ENCODE peak calls at places on chromosomes 2 and 18, in six cellular contexts. K is GM13977; B is NCI-H1092; U is HEK293T; T is activated naive CD8-positive, alpha-beta T cell treated with anti-CD3 and anti-CD28 coated beads for 36 hours; F is activated T-cell treated with anti-CD3 and anti-CD28 coated beads, Interleukin-2, amount 50 U/mL, for 1 hour. S is an unnamed sample.

GRCh38 chr2:137380610-137381009 is 583.7 kb upstream of the HNMT start:
- DNase-seq in K (no peak), B (no peak), U (no peak), T (no peak), F (no peak), S (no peak)

GRCh38 chr2:3470166-3470651 is 49.1 kb downstream of the ADI1 start:
- DNase-seq in K (no peak), B (no peak), U (no peak), T (no peak), F (no peak), S (no peak)

GRCh38 chr2:62556082-62556481 is 50.1 kb upstream of the TMEM17 start:
- DNase-seq in K (no peak), B (no peak), U (no peak), T (no peak), F (no peak), S (no peak)

GRCh38 chr2:68765739-68766377 is 31.2 kb downstream of the ARHGAP25 start:
- DNase-seq in K (no peak), B (no peak), U (no peak), T (no peak), F (no peak), S (no peak)

GRCh38 chr2:196742685-196743084 is 56.8 kb downstream of the GTF3C3 start:
- DNase-seq in K (no peak), B (no peak), U (no peak), T (no peak), F (no peak), S (no peak)

GRCh38 chr2:62597323-62597722 is 91.3 kb upstream of the TMEM17 start:
- DNase-seq in K (no peak), B (no peak), U (no peak), T (no peak), F (no peak), S (no peak)

GRCh38 chr2:157256621-157257020 is 884 bp upstream of the GALNT5 start:
- DNase-seq in K (peak), B (no peak), U (no peak), T (peak), F (no peak), S (no peak)

GRCh38 chr2:189086710-189087109 is 92.9 kb downstream of the COL5A2 start:
- DNase-seq in K (no peak), B (no peak), U (no peak), T (no peak), F (no peak), S (no peak)

GRCh38 chr2:239102266-239102665 is 254.4 kb downstream of the TWIST2 start:
- DNase-seq in K (no peak), B (no peak), U (no peak), T (no peak), F (no peak), S (no peak)

GRCh38 chr2:54176577-54176976 is 61.2 kb downstream of the ACYP2 start:
- DNase-seq in K (peak), B (no peak), U (peak), T (peak), F (no peak), S (no peak)

GRCh38 chr2:25340340-25340886 is 1.3 kb downstream of the DNMT3A start:
- DNase-seq in K (peak), B (peak), U (no peak), T (peak), F (no peak), S (no peak)

GRCh38 chr2:33441235-33441810 is 35.1 kb upstream of the RASGRP3 start:
- DNase-seq in K (peak), B (peak), U (peak), T (peak), F (peak), S (no peak)

GRCh38 chr2:39620067-39620466 is 45.6 kb upstream of the TMEM178A start:
- DNase-seq in K (no peak), B (no peak), U (peak), T (peak), F (no peak), S (no peak)

GRCh38 chr2:102449370-102449974 is 23.6 kb upstream of the SLC9A4 start:
- DNase-seq in K (peak), B (no peak), U (peak), T (peak), F (peak), S (peak)

GRCh38 chr2:28586864-28587263 is 91.0 kb downstream of the PLB1 start:
- DNase-seq in K (peak), B (no peak), U (no peak), T (peak), F (peak), S (peak)

GRCh38 chr18:74233933-74234325 is 57.8 kb downstream of the CYB5A start:
- DNase-seq in K (no peak), B (no peak), U (no peak), T (no peak), F (no peak), S (no peak)

GRCh38 chr2:165120740-165121467 is 82.9 kb downstream of the SCN3A start:
- DNase-seq in K (no peak), B (no peak), U (no peak), T (no peak), F (no peak), S (no peak)

GRCh38 chr2:128440087-128440665 is 121.5 kb upstream of the HS6ST1 start:
- DNase-seq in K (no peak), B (no peak), U (no peak), T (no peak), F (no peak), S (no peak)

GRCh38 chr2:10792660-10793400 is 19.8 kb downstream of the PDIA6 start:
- DNase-seq in K (no peak), B (no peak), U (no peak), T (no peak), F (no peak), S (no peak)

GRCh38 chr2:147554708-147555107 is 290.1 kb upstream of the ACVR2A start:
- DNase-seq in K (no peak), B (no peak), U (no peak), T (no peak), F (no peak), S (no peak)

GRCh38 chr18:49764032-49764431 is 49.3 kb downstream of the ACAA2 start:
- DNase-seq in K (no peak), B (no peak), U (no peak), T (no peak), F (no peak), S (no peak)

GRCh38 chr2:137205324-137205723 is 440.0 kb downstream of the THSD7B start:
- DNase-seq in K (no peak), B (no peak), U (no peak), T (no peak), F (no peak), S (no peak)

S was measured in naive thymus-derived CD4-positive, alpha-beta T cell.